ENCODE peak calls at places on chromosomes 5 and 9, in ten cellular contexts. T, M, Z, I, S, V, B, Q, Y and H are unnamed samples.

GRCh38 chr5:29218138-29218537 is 1975.3 kb upstream of the CDH6 start:
- DNase-seq in T (no peak), M (no peak), Z (no peak), I (no peak), S (peak), V (no peak), B (no peak), Q (no peak), Y (no peak), H (no peak)

GRCh38 chr5:90307386-90308181 is 102.0 kb downstream of the CETN3 start:
- DNase-seq in T (no peak), M (no peak), Z (no peak), I (no peak), S (no peak), V (no peak), B (no peak), Q (no peak), Y (no peak), H (no peak)

GRCh38 chr5:66717455-66718373 is 121.5 kb downstream of the MAST4 start:
- DNase-seq in T (no peak), M (no peak), Z (no peak), I (no peak), S (no peak), V (peak), B (peak), Q (no peak), Y (no peak), H (peak)

GRCh38 chr9:136619742-136620440 is 42.8 kb upstream of the EGFL7 start:
- DNase-seq in T (no peak), M (no peak), Z (peak), I (no peak), S (no peak), V (no peak), B (peak), Q (no peak), Y (no peak), H (no peak)

GRCh38 chr9:71748280-71748743 is 20.0 kb downstream of the CEMIP2 start:
- DNase-seq in T (no peak), M (no peak), Z (peak), I (no peak), S (no peak), V (no peak), B (no peak), Q (no peak), Y (no peak), H (no peak)

GRCh38 chr9:120698766-120699165 is 15.5 kb downstream of the MEGF9 start:
- DNase-seq in T (no peak), M (no peak), Z (no peak), I (no peak), S (no peak), V (peak), B (no peak), Q (no peak), Y (no peak), H (no peak)

GRCh38 chr5:73796164-73797141 is 170.5 kb downstream of the ARHGEF28 start:
- DNase-seq in T (no peak), M (no peak), Z (peak), I (no peak), S (peak), V (peak), B (peak), Q (peak), Y (no peak), H (peak)

GRCh38 chr5:23112237-23112636 is 259.1 kb upstream of the CDH12 start:
- DNase-seq in T (no peak), M (no peak), Z (no peak), I (no peak), S (no peak), V (no peak), B (no peak), Q (no peak), Y (no peak), H (no peak)

GRCh38 chr5:149730620-149731331 is 666 bp downstream of the PPARGC1B start:
- DNase-seq in T (peak), M (no peak), Z (peak), I (peak), S (peak), V (peak), B (peak), Q (peak), Y (no peak), H (peak)

GRCh38 chr9:120344230-120344629 is 235.7 kb downstream of the CDK5RAP2 start:
- DNase-seq in T (no peak), M (no peak), Z (peak), I (no peak), S (peak), V (no peak), B (no peak), Q (no peak), Y (peak), H (no peak)

GRCh38 chr5:53547226-53547625 is 13.2 kb upstream of the NDUFS4 start:
- DNase-seq in T (no peak), M (no peak), Z (no peak), I (no peak), S (no peak), V (no peak), B (no peak), Q (no peak), Y (no peak), H (no peak)

GRCh38 chr5:16411741-16412455 is 53.7 kb downstream of the ZNF622 start:
- DNase-seq in T (no peak), M (no peak), Z (no peak), I (no peak), S (no peak), V (no peak), B (no peak), Q (no peak), Y (no peak), H (no peak)

GRCh38 chr5:59829389-59829788 is 64.1 kb downstream of the PDE4D start:
- DNase-seq in T (no peak), M (no peak), Z (peak), I (no peak), S (no peak), V (no peak), B (no peak), Q (no peak), Y (no peak), H (no peak)

GRCh38 chr5:158559066-158559465 is 540.6 kb downstream of the EBF1 start:
- DNase-seq in T (no peak), M (no peak), Z (no peak), I (no peak), S (no peak), V (no peak), B (no peak), Q (no peak), Y (no peak), H (no peak)

GRCh38 chr9:37977851-37978250 is 73.9 kb upstream of the SLC25A51 start:
- DNase-seq in T (no peak), M (no peak), Z (no peak), I (no peak), S (no peak), V (no peak), B (no peak), Q (no peak), Y (no peak), H (no peak)

GRCh38 chr5:139543423-139543991 is 17.6 kb upstream of the UBE2D2 start:
- DNase-seq in T (peak), M (peak), Z (peak), I (peak), S (no peak), V (peak), B (peak), Q (peak), Y (no peak), H (no peak)

GRCh38 chr5:218457-219289 is 553 bp downstream of the SDHA start:
- DNase-seq in T (peak), M (no peak), Z (peak), I (peak), S (peak), V (peak), B (no peak), Q (peak), Y (no peak), H (peak)

GRCh38 chr5:34731435-34732232 is 75.5 kb downstream of the RAI14 start:
- DNase-seq in T (no peak), M (no peak), Z (no peak), I (no peak), S (no peak), V (no peak), B (no peak), Q (no peak), Y (no peak), H (no peak)

GRCh38 chr5:128684951-128685350 is 146.9 kb upstream of the FBN2 start:
- DNase-seq in T (no peak), M (no peak), Z (peak), I (no peak), S (no peak), V (no peak), B (no peak), Q (no peak), Y (no peak), H (no peak)

GRCh38 chr9:84781431-84781830 is 111.9 kb downstream of the NTRK2 start:
- DNase-seq in T (peak), M (no peak), Z (peak), I (no peak), S (peak), V (no peak), B (no peak), Q (no peak), Y (no peak), H (peak)

GRCh38 chr5:140633081-140633471 is at the start of gene CD14:
- DNase-seq in T (no peak), M (no peak), Z (peak), I (no peak), S (peak), V (peak), B (peak), Q (peak), Y (no peak), H (no peak)

DNA sequence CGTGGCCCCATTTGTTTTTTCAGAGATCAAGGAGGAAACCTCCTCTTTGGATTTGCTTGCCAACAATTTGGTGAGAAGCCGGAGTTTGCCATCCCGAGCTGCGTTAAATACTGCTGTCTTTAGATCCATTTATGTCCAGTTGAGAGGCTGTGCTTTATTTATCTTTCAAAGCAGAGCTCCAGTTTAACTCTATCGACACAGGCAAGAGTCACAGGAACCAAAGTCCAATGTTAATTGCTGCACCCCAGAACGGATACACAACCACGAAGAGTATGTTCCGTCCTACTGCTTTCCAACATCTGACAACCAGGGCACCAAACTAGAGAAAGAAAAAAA is 1.2 kb downstream of the FEM1C start:
- DNase-seq in T (no peak), M (no peak), Z (no peak), I (no peak), S (no peak), V (no peak), B (no peak), Q (peak), Y (no peak), H (no peak)
- TF ChIP-seq CTCF in T (no peak), M (no peak), Z (no peak), I (no peak), S (no peak), V (no peak), B (no peak), Q (no peak), Y (no peak), H (no peak)

GRCh38 chr5:83516962-83517750 is 45.6 kb downstream of the VCAN start:
- DNase-seq in T (no peak), M (no peak), Z (peak), I (no peak), S (no peak), V (no peak), B (no peak), Q (no peak), Y (no peak), H (no peak)
- TF ChIP-seq CTCF in T (no peak), M (peak), Z (peak), I (no peak), S (no peak), V (no peak), B (no peak), Q (no peak), Y (no peak), H (no peak)

GRCh38 chr5:1470762-1471211 is 25.5 kb upstream of the SLC6A3 start:
- DNase-seq in T (no peak), M (peak), Z (no peak), I (no peak), S (no peak), V (peak), B (no peak), Q (peak), Y (no peak), H (no peak)

GRCh38 chr5:1468247-1468612 is 23.0 kb upstream of the SLC6A3 start:
- DNase-seq in T (peak), M (no peak), Z (no peak), I (no peak), S (no peak), V (peak), B (no peak), Q (peak), Y (no peak), H (peak)

GRCh38 chr5:1467341-1468246 is 22.4 kb upstream of the SLC6A3 start:
- DNase-seq in T (no peak), M (peak), Z (no peak), I (no peak), S (no peak), V (peak), B (no peak), Q (no peak), Y (no peak), H (no peak)

GRCh38 chr5:1466631-1467265 is 21.5 kb upstream of the SLC6A3 start:
- DNase-seq in T (no peak), M (peak), Z (no peak), I (no peak), S (no peak), V (peak), B (no peak), Q (no peak), Y (no peak), H (no peak)

GRCh38 chr5:1468629-1469527 is 23.6 kb upstream of the SLC6A3 start:
- DNase-seq in T (no peak), M (peak), Z (no peak), I (no peak), S (no peak), V (peak), B (no peak), Q (no peak), Y (no peak), H (no peak)
- TF ChIP-seq CTCF in T (no peak), M (no peak), Z (no peak), I (no peak), S (no peak), V (no peak), B (no peak), Q (no peak), Y (no peak), H (peak)

GRCh38 chr5:179186801-179187200 is 126.6 kb downstream of the ZNF354C start:
- DNase-seq in T (no peak), M (peak), Z (no peak), I (no peak), S (no peak), V (no peak), B (no peak), Q (no peak), Y (no peak), H (no peak)

GRCh38 chr5:179188636-179189035 is 128.5 kb downstream of the ZNF354C start:
- DNase-seq in T (no peak), M (peak), Z (no peak), I (no peak), S (no peak), V (peak), B (no peak), Q (no peak), Y (no peak), H (no peak)

GRCh38 chr5:179187681-179188575 is 127.8 kb downstream of the ZNF354C start:
- DNase-seq in T (no peak), M (peak), Z (no peak), I (no peak), S (no peak), V (peak), B (no peak), Q (no peak), Y (no peak), H (no peak)

GRCh38 chr5:179186092-179186419 is 125.9 kb downstream of the ZNF354C start:
- DNase-seq in T (no peak), M (peak), Z (no peak), I (no peak), S (no peak), V (peak), B (no peak), Q (no peak), Y (no peak), H (no peak)

GRCh38 chr5:179187229-179187678 is 127.1 kb downstream of the ZNF354C start:
- DNase-seq in T (no peak), M (peak), Z (no peak), I (no peak), S (no peak), V (peak), B (no peak), Q (no peak), Y (no peak), H (no peak)
- TF ChIP-seq CTCF in T (peak), M (peak), Z (no peak), I (no peak), S (no peak), V (no peak), B (no peak), Q (no peak), Y (no peak), H (peak)

DNA sequence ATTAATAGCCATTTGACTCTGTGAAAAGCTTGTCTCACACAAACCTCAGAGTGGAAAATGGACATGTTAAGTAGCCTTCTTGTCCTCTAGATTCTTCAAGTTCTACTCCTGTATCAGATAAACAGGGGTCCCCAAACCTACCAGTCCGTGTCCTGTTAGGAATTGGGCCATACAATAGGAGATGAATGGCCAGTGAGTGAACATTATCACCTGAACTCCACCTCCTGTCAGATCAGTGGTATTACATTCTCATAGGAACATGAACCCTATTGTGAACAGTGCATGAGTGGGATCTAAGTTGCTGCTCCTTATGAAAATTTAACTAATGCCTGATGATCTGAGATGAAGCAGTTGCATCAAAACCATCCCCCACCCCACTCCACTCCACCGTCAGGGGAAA is 136.3 kb downstream of the TMEM232 start:
- DNase-seq in T (no peak), M (no peak), Z (peak), I (no peak), S (peak), V (no peak), B (no peak), Q (no peak), Y (peak), H (no peak)
- TF ChIP-seq CTCF in T (peak), M (peak), Z (peak), I (peak), S (no peak), V (peak), B (peak), Q (peak), Y (peak), H (peak)